ENCODE peak calls at places on chromosome 2, in seven cellular contexts. O is CD4-positive, alpha-beta T cell; P is GM06990; I is WTC11; B is K562; Y is WERI-Rb-1; F is GM13977. Z is an unnamed sample.

GRCh38 chr2:201888476-201888875 is 82.1 kb downstream of the CDK15 start:
- DNase-seq in O (no peak), P (no peak), I (no peak), B (no peak), Y (no peak), F (no peak), Z (no peak)

GRCh38 chr2:67733517-67733916 is 329.3 kb downstream of the C1D start:
- DNase-seq in O (no peak), P (no peak), I (peak), B (peak), Y (peak), F (peak), Z (no peak)

GRCh38 chr2:168354499-168354898 is 101.6 kb upstream of the CERS6 start:
- DNase-seq in O (no peak), P (no peak), I (no peak), B (no peak), Y (no peak), F (no peak), Z (no peak)

GRCh38 chr2:190802810-190803209 is 77.8 kb upstream of the GLS start:
- DNase-seq in O (no peak), P (no peak), I (no peak), B (no peak), Y (no peak), F (no peak), Z (no peak)

GRCh38 chr2:204441316-204441715 is 104.0 kb upstream of the PARD3B start:
- DNase-seq in O (no peak), P (no peak), I (no peak), B (no peak), Y (no peak), F (no peak), Z (no peak)

GRCh38 chr2:236731767-236732580 is 162.3 kb downstream of the ACKR3 start:
- DNase-seq in O (no peak), P (no peak), I (no peak), B (no peak), Y (peak), F (no peak), Z (no peak)

GRCh38 chr2:133365117-133365516 is 203.1 kb downstream of the NCKAP5 start:
- DNase-seq in O (no peak), P (no peak), I (no peak), B (no peak), Y (no peak), F (no peak), Z (no peak)

GRCh38 chr2:1751768-1752725 is 7.7 kb upstream of the PXDN start:
- DNase-seq in O (no peak), P (no peak), I (no peak), B (no peak), Y (no peak), F (no peak), Z (no peak)

GRCh38 chr2:20221169-20221938 is 3.6 kb downstream of the SDC1 start:
- DNase-seq in O (no peak), P (no peak), I (no peak), B (no peak), Y (no peak), F (no peak), Z (no peak)

DNA sequence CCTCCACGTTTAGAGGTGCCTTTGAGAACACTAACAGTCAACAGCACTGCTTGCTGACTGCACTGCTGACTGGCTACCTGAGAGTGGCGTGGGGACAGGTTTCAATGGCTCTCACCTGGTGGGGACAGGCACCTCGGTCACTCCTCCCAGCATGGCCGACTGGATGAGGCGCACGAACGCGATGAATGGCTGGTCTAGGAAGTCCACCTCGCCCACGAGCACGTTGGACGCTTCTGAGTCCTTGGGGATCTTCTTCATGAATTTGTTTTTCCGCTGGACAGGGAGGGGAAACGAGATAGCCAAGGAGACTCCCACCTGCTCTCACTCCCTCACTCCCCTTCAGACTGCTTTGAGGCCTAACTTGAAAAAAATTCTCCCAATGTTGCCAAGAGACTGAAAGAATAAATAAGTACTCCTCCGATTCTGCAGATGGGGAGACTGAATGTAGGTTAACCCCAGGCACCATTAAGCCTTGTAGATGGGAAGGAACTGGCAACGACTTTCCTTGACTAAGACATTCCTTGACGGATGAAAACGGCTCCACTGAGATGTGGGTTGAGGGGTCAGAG is 57.3 kb downstream of the MTHFD2 start:
- DNase-seq in O (no peak), P (no peak), I (no peak), B (no peak), Y (no peak), F (no peak), Z (no peak)
- TF ChIP-seq CTCF in O (no peak), P (no peak), I (no peak), B (no peak), Y (no peak), F (no peak), Z (no peak)

GRCh38 chr2:136117909-136118818 is at the start of gene CXCR4:
- DNase-seq in O (peak), P (peak), I (peak), B (peak), Y (peak), F (peak), Z (peak)
- TF ChIP-seq CTCF in O (no peak), P (peak), I (no peak), B (no peak), Y (peak), F (no peak), Z (no peak)

GRCh38 chr2:175180701-175181103 is 808 bp downstream of the ATP5MC3 start:
- DNase-seq in O (no peak), P (peak), I (peak), B (peak), Y (peak), F (peak), Z (peak)

GRCh38 chr2:175183674-175184073 is 2.2 kb upstream of the ATP5MC3 start:
- DNase-seq in O (no peak), P (no peak), I (no peak), B (no peak), Y (no peak), F (no peak), Z (no peak)

GRCh38 chr2:175181877-175182308 is 383 bp upstream of the ATP5MC3 start:
- DNase-seq in O (no peak), P (no peak), I (no peak), B (no peak), Y (no peak), F (no peak), Z (no peak)

GRCh38 chr2:175176624-175177023 is 4.9 kb downstream of the ATP5MC3 start:
- DNase-seq in O (no peak), P (no peak), I (no peak), B (no peak), Y (no peak), F (no peak), Z (no peak)

DNA sequence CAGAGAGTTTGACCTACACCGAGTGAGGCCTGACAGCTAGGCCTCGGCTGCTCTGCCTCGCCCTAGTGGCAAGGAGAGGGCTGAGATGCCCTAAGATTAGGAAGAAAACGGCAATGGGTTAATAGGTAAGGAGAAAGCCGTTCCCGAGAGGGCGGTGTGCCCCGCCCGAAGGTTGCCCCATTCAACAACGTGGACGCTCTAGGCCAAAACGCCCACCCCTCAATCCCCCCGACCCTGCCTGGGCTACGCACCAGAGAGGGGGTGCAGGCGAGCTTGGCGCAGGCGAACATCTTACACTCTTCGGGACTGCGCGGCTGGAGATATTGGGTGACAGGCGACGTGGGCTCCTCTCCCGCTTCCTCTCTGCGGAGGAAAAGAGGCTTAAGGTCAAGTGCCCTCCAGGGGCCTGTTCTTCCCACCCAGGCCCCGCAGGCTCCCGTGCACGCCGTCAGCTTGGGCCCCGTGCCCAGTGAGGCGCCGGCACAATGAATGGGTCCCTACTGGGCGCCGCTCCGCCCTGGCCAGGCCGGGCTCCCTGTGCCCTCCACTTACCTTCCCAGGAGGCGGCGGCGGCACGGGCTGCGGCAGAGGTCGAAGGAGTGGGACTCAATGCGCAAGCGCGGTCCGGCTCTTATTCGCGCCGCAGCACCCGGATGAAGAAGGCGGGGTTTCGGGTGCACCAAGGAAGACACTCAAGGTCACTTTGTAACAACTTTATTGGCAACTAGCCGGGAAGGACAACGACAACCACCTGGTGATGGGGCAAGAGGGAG is at the start of gene ATP5MC3:
- DNase-seq in O (peak), P (peak), I (peak), B (peak), Y (peak), F (peak), Z (peak)
- TF ChIP-seq CTCF in O (no peak), P (peak), I (no peak), B (no peak), Y (peak), F (no peak), Z (no peak)

DNA sequence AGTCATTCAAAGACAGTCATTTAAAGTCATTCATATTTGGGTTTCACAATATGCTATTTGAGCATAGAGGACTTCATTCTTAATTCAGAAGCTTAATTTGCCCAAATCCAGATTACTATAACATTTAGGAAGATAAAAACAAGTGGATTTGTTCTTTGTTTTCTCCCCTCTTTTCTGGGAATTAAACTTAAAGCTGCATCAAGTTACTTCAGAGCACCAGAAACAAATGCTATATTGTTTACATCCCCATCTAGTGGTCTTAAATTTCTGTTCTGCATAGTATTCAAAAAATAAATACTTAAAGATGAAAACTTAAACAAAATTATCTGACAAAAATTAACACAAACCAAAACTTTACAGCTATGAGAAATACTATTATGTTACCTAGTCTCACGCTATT is 34.7 kb upstream of the MARCHF7 start:
- DNase-seq in O (no peak), P (no peak), I (no peak), B (no peak), Y (no peak), F (no peak), Z (no peak)
- TF ChIP-seq CTCF in O (no peak), P (no peak), I (no peak), B (no peak), Y (no peak), F (peak), Z (no peak)

GRCh38 chr2:74572178-74572925 is 17.8 kb downstream of the DOK1 start:
- DNase-seq in O (no peak), P (no peak), I (peak), B (no peak), Y (no peak), F (no peak), Z (no peak)
- TF ChIP-seq CTCF in O (no peak), P (peak), I (peak), B (peak), Y (no peak), F (peak), Z (no peak)

DNA sequence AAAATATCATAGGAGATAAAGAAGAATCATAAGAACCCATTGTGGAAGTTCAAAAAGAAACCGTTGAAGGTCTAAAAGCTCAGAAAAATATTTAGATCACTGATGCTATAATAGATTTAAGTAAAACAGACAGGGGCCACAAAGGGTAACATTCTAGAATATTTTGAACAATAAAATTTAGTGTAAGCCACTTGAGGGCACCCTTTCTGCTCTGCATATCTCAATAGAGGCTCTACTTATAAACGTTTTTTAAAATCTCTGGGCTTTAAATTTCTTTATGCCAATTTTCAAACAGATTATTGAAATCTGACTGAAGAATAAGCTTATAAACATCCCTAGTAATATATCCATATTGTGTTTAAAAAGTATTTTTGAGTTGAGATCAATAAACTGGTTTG is 57.6 kb upstream of the IL1RL1 start:
- DNase-seq in O (no peak), P (no peak), I (no peak), B (no peak), Y (no peak), F (no peak), Z (no peak)
- TF ChIP-seq CTCF in O (no peak), P (peak), I (no peak), B (no peak), Y (no peak), F (peak), Z (no peak)

GRCh38 chr2:169709970-169710369 is 15.7 kb downstream of the PHOSPHO2 start:
- DNase-seq in O (no peak), P (no peak), I (no peak), B (no peak), Y (no peak), F (no peak), Z (no peak)

GRCh38 chr2:169711751-169712509 is 17.7 kb downstream of the PHOSPHO2 start:
- DNase-seq in O (no peak), P (no peak), I (no peak), B (peak), Y (no peak), F (no peak), Z (no peak)

GRCh38 chr2:169714699-169715098 is 18.9 kb upstream of the KLHL23 start:
- DNase-seq in O (no peak), P (no peak), I (no peak), B (no peak), Y (no peak), F (no peak), Z (no peak)

GRCh38 chr2:169715379-169716228 is 18.0 kb upstream of the KLHL23 start:
- DNase-seq in O (no peak), P (no peak), I (no peak), B (peak), Y (no peak), F (no peak), Z (no peak)

DNA sequence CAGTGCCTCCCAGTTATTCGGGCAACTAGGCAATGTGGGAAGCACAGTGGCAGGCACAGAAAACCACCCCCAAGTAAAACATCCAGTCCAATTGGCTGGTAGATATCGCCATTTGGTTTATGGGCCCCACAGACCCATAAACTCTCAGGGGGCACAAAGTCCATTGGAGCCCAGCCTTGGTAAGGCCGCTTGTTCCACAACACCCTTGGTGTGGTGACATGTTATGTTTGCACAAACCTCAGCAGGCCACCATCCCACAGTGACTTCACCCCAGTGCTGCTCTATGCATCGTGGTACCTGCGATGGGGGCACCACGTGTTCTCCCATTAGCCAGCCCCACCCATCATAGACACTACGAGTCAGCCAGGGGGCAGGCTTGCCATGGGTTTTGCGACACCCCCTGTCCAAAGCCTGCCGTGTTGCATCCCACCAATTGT is 18.5 kb downstream of the PHOSPHO2 start:
- DNase-seq in O (no peak), P (no peak), I (no peak), B (no peak), Y (no peak), F (no peak), Z (no peak)
- TF ChIP-seq CTCF in O (no peak), P (no peak), I (no peak), B (no peak), Y (no peak), F (no peak), Z (no peak)

DNA sequence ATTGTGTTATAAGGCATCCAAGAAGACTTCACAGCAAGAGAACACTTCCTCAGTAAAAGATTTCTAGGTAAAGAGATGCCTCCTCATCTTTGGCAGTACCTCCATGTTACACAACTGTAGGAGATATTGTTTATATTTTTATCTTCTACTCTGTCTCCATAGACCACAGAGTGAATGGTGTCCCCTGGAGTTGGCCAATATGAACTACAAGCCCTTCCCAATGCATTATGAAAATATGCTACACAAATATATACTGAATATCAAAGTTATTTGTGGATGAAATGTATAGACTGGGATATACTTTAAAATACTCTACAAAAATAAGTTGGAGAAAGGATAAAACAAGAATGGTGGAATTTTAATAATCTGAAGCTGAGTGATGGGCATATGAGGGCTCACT is 46.7 kb downstream of the MBOAT2 start:
- DNase-seq in O (no peak), P (no peak), I (no peak), B (no peak), Y (no peak), F (no peak), Z (no peak)
- TF ChIP-seq CTCF in O (no peak), P (no peak), I (no peak), B (no peak), Y (no peak), F (no peak), Z (no peak)

GRCh38 chr2:3379647-3380534 is at the start of gene TRAPPC12:
- DNase-seq in O (peak), P (peak), I (peak), B (peak), Y (peak), F (peak), Z (peak)
- TF ChIP-seq CTCF in O (peak), P (peak), I (no peak), B (peak), Y (peak), F (peak), Z (peak)